ENCODE peak calls at places on chromosomes 11 and 22, in eight cellular contexts. One of them, this sample, is unnamed.

GRCh38 chr11:128691802-128692749 is 1.8 kb upstream of the FLI1 start:
- DNase-seq in endothelial cell of umbilical vein: peak
- DNase-seq in mesothelial cell of epicardium: no peak
- DNase-seq in Calu3: no peak
- DNase-seq in fibroblast of lung: no peak
- DNase-seq in astrocyte: no peak
- DNase-seq in osteocyte: no peak
- DNase-seq in choroid plexus epithelial cell: no peak
- DNase-seq in this sample: no peak

GRCh38 chr11:117535201-117535869 is 207.7 kb downstream of the CEP164 start:
- DNase-seq in choroid plexus epithelial cell: no peak
- DNase-seq in fibroblast of lung: no peak
- DNase-seq in osteocyte: no peak
- DNase-seq in mesothelial cell of epicardium: no peak
- DNase-seq in endothelial cell of umbilical vein: no peak
- DNase-seq in Calu3: peak
- DNase-seq in astrocyte: no peak
- DNase-seq in this sample: no peak

GRCh38 chr11:15941206-15941770 is 415.1 kb downstream of the SOX6 start:
- DNase-seq in endothelial cell of umbilical vein: peak
- DNase-seq in osteocyte: peak
- DNase-seq in mesothelial cell of epicardium: no peak
- DNase-seq in astrocyte: peak
- DNase-seq in choroid plexus epithelial cell: peak
- DNase-seq in fibroblast of lung: peak
- DNase-seq in Calu3: no peak
- DNase-seq in this sample: no peak

GRCh38 chr11:130839950-130840666 is 76.2 kb downstream of the SNX19 start:
- DNase-seq in endothelial cell of umbilical vein: no peak
- DNase-seq in Calu3: no peak
- DNase-seq in mesothelial cell of epicardium: no peak
- DNase-seq in fibroblast of lung: no peak
- DNase-seq in choroid plexus epithelial cell: peak
- DNase-seq in astrocyte: no peak
- DNase-seq in osteocyte: no peak
- DNase-seq in this sample: no peak

GRCh38 chr11:122978303-122978620 is 3.4 kb downstream of the BSX start:
- DNase-seq in endothelial cell of umbilical vein: no peak
- DNase-seq in mesothelial cell of epicardium: no peak
- DNase-seq in fibroblast of lung: no peak
- DNase-seq in Calu3: no peak
- DNase-seq in choroid plexus epithelial cell: no peak
- DNase-seq in osteocyte: no peak
- DNase-seq in astrocyte: no peak
- DNase-seq in this sample: no peak

GRCh38 chr11:12159351-12160099 is 49.1 kb downstream of the MICAL2 start:
- DNase-seq in choroid plexus epithelial cell: peak
- DNase-seq in fibroblast of lung: peak
- DNase-seq in osteocyte: no peak
- DNase-seq in astrocyte: peak
- DNase-seq in Calu3: no peak
- DNase-seq in mesothelial cell of epicardium: no peak
- DNase-seq in endothelial cell of umbilical vein: peak
- DNase-seq in this sample: no peak

GRCh38 chr22:29780220-29780619 is 13.1 kb downstream of the UQCR10 start:
- DNase-seq in astrocyte: no peak
- DNase-seq in mesothelial cell of epicardium: no peak
- DNase-seq in endothelial cell of umbilical vein: no peak
- DNase-seq in fibroblast of lung: no peak
- DNase-seq in Calu3: no peak
- DNase-seq in choroid plexus epithelial cell: no peak
- DNase-seq in osteocyte: no peak
- DNase-seq in this sample: no peak

GRCh38 chr22:26461188-26461810 is 22.3 kb downstream of the HPS4 start:
- DNase-seq in mesothelial cell of epicardium: no peak
- DNase-seq in choroid plexus epithelial cell: peak
- DNase-seq in osteocyte: no peak
- DNase-seq in fibroblast of lung: no peak
- DNase-seq in endothelial cell of umbilical vein: peak
- DNase-seq in astrocyte: no peak
- DNase-seq in Calu3: peak
- DNase-seq in this sample: peak

GRCh38 chr11:118079507-118079906 is 2.6 kb downstream of the TMPRSS4 start:
- DNase-seq in mesothelial cell of epicardium: no peak
- DNase-seq in choroid plexus epithelial cell: no peak
- DNase-seq in Calu3: no peak
- DNase-seq in fibroblast of lung: no peak
- DNase-seq in endothelial cell of umbilical vein: no peak
- DNase-seq in osteocyte: no peak
- DNase-seq in astrocyte: no peak
- DNase-seq in this sample: no peak

GRCh38 chr11:71079795-71080194 is 172.6 kb downstream of the SHANK2 start:
- DNase-seq in mesothelial cell of epicardium: no peak
- DNase-seq in astrocyte: no peak
- DNase-seq in Calu3: no peak
- DNase-seq in endothelial cell of umbilical vein: no peak
- DNase-seq in choroid plexus epithelial cell: no peak
- DNase-seq in fibroblast of lung: no peak
- DNase-seq in osteocyte: no peak
- DNase-seq in this sample: no peak

GRCh38 chr11:71076021-71076420 is 176.4 kb downstream of the SHANK2 start:
- DNase-seq in Calu3: no peak
- DNase-seq in osteocyte: no peak
- DNase-seq in endothelial cell of umbilical vein: no peak
- DNase-seq in fibroblast of lung: no peak
- DNase-seq in mesothelial cell of epicardium: no peak
- DNase-seq in astrocyte: no peak
- DNase-seq in choroid plexus epithelial cell: no peak
- DNase-seq in this sample: no peak

GRCh38 chr11:71078482-71078881 is 173.9 kb downstream of the SHANK2 start:
- DNase-seq in osteocyte: no peak
- DNase-seq in mesothelial cell of epicardium: no peak
- DNase-seq in choroid plexus epithelial cell: no peak
- DNase-seq in Calu3: no peak
- DNase-seq in endothelial cell of umbilical vein: no peak
- DNase-seq in fibroblast of lung: no peak
- DNase-seq in astrocyte: no peak
- DNase-seq in this sample: no peak

GRCh38 chr11:71075116-71075720 is 177.2 kb downstream of the SHANK2 start:
- DNase-seq in endothelial cell of umbilical vein: no peak
- DNase-seq in Calu3: no peak
- DNase-seq in osteocyte: no peak
- DNase-seq in choroid plexus epithelial cell: no peak
- DNase-seq in fibroblast of lung: no peak
- DNase-seq in mesothelial cell of epicardium: no peak
- DNase-seq in astrocyte: no peak
- DNase-seq in this sample: no peak

DNA sequence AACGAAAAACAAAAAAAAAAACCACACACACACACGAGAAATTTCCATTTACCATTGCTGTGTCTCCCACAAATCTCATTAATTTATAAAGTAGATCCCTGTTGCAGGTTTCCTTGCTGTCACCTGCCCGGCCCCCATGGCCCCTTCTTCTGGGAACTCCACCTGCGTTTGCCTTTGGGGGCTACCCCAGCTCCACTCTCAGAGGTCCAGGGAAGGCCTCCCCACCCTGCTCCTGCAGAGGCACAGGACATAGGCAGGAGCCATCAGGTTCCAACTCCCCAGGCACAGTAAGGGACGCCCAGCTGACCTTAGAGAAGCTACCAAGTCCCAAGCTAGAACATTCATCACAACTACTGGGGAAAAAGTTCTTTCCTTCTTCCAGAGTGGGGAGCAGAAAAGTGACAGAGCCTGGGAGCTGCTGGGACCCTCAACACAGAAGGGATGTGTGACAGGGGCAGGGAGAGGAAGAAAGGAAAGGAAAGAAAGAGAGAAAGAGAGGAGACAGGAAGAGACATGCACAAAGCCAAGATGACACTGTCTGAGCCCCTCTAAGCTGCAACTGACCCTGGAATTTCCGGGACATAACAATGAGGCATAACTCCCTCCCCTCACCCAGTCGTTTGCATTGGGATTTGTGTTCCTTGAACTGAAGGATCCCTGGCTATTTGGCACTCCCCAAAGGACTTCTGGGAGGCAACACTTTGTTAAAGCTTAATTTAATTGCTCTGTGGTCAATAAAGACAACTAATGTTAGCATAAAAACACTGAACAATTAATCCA is 175.7 kb downstream of the SHANK2 start:
- DNase-seq in mesothelial cell of epicardium: no peak
- DNase-seq in Calu3: no peak
- DNase-seq in choroid plexus epithelial cell: no peak
- DNase-seq in fibroblast of lung: no peak
- DNase-seq in osteocyte: no peak
- DNase-seq in astrocyte: no peak
- DNase-seq in endothelial cell of umbilical vein: no peak
- DNase-seq in this sample: no peak
- TF ChIP-seq CTCF in mesothelial cell of epicardium: no peak
- TF ChIP-seq CTCF in Calu3: no peak
- TF ChIP-seq CTCF in choroid plexus epithelial cell: no peak
- TF ChIP-seq CTCF in fibroblast of lung: no peak
- TF ChIP-seq CTCF in osteocyte: no peak
- TF ChIP-seq CTCF in astrocyte: no peak
- TF ChIP-seq CTCF in endothelial cell of umbilical vein: no peak
- TF ChIP-seq CTCF in this sample: no peak

GRCh38 chr11:45688472-45689033 is 23.1 kb upstream of the CHST1 start:
- DNase-seq in mesothelial cell of epicardium: no peak
- DNase-seq in osteocyte: no peak
- DNase-seq in fibroblast of lung: no peak
- DNase-seq in endothelial cell of umbilical vein: no peak
- DNase-seq in choroid plexus epithelial cell: no peak
- DNase-seq in astrocyte: no peak
- DNase-seq in Calu3: no peak
- DNase-seq in this sample: no peak

GRCh38 chr11:45687836-45688235 is 22.4 kb upstream of the CHST1 start:
- DNase-seq in choroid plexus epithelial cell: no peak
- DNase-seq in fibroblast of lung: no peak
- DNase-seq in osteocyte: no peak
- DNase-seq in Calu3: no peak
- DNase-seq in astrocyte: no peak
- DNase-seq in mesothelial cell of epicardium: no peak
- DNase-seq in endothelial cell of umbilical vein: no peak
- DNase-seq in this sample: no peak

DNA sequence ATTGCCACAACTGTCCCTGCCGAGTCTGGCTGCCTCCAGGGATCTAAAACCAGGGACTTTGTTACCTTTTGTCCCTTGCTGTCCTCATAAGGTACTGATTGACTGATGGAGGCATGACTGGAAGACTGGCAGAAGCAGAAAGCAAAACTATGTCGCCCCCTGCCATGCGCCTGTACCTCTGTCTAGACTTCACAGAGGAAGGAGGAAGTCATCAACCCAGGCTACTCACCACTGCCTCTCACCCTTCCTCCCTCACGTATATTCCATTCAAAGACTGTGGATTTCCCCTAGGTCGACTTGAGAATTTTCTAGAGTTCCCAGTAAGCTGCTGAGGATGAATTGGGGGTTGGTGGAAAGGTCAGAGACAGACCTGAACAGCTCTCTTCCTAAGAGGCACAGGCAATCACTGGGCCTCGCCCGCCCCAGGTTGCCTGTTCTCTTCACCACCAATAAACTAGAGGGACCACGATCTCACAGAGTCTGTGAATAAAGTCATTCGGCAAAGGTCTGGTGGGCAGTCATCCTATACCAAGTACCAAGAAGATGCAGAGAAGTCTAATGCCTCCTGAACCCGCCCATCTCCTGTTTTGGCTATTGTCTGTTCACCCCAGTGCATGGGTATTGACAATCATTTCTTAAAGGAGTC is 27.5 kb upstream of the CHST1 start:
- DNase-seq in astrocyte: no peak
- DNase-seq in mesothelial cell of epicardium: no peak
- DNase-seq in endothelial cell of umbilical vein: no peak
- DNase-seq in fibroblast of lung: no peak
- DNase-seq in osteocyte: no peak
- DNase-seq in Calu3: no peak
- DNase-seq in choroid plexus epithelial cell: no peak
- DNase-seq in this sample: no peak
- TF ChIP-seq CTCF in astrocyte: no peak
- TF ChIP-seq CTCF in mesothelial cell of epicardium: no peak
- TF ChIP-seq CTCF in endothelial cell of umbilical vein: no peak
- TF ChIP-seq CTCF in fibroblast of lung: no peak
- TF ChIP-seq CTCF in osteocyte: no peak
- TF ChIP-seq CTCF in Calu3: no peak
- TF ChIP-seq CTCF in choroid plexus epithelial cell: no peak
- TF ChIP-seq CTCF in this sample: no peak

GRCh38 chr22:19431641-19432091 is at the start of gene HIRA:
- DNase-seq in Calu3: peak
- DNase-seq in astrocyte: peak
- DNase-seq in endothelial cell of umbilical vein: peak
- DNase-seq in osteocyte: peak
- DNase-seq in choroid plexus epithelial cell: peak
- DNase-seq in mesothelial cell of epicardium: peak
- DNase-seq in fibroblast of lung: peak
- DNase-seq in this sample: peak

GRCh38 chr22:19434829-19435580 is 2.7 kb downstream of the MRPL40 start:
- DNase-seq in fibroblast of lung: no peak
- DNase-seq in choroid plexus epithelial cell: no peak
- DNase-seq in osteocyte: no peak
- DNase-seq in Calu3: no peak
- DNase-seq in astrocyte: no peak
- DNase-seq in mesothelial cell of epicardium: no peak
- DNase-seq in endothelial cell of umbilical vein: no peak
- DNase-seq in this sample: no peak

GRCh38 chr22:19429950-19430889 is 1.3 kb downstream of the HIRA start:
- DNase-seq in fibroblast of lung: peak
- DNase-seq in osteocyte: no peak
- DNase-seq in endothelial cell of umbilical vein: peak
- DNase-seq in astrocyte: peak
- DNase-seq in Calu3: no peak
- DNase-seq in mesothelial cell of epicardium: no peak
- DNase-seq in choroid plexus epithelial cell: peak
- DNase-seq in this sample: no peak

GRCh38 chr22:19430890-19431541 is 517 bp downstream of the HIRA start:
- DNase-seq in Calu3: peak
- DNase-seq in choroid plexus epithelial cell: peak
- DNase-seq in mesothelial cell of epicardium: no peak
- DNase-seq in osteocyte: no peak
- DNase-seq in astrocyte: no peak
- DNase-seq in fibroblast of lung: peak
- DNase-seq in endothelial cell of umbilical vein: peak
- DNase-seq in this sample: peak

GRCh38 chr22:19432092-19432844 is at the start of gene MRPL40:
- DNase-seq in mesothelial cell of epicardium: peak
- DNase-seq in Calu3: peak
- DNase-seq in astrocyte: peak
- DNase-seq in fibroblast of lung: peak
- DNase-seq in endothelial cell of umbilical vein: peak
- DNase-seq in choroid plexus epithelial cell: peak
- DNase-seq in osteocyte: peak
- DNase-seq in this sample: peak
- TF ChIP-seq CTCF in mesothelial cell of epicardium: no peak
- TF ChIP-seq CTCF in Calu3: no peak
- TF ChIP-seq CTCF in astrocyte: no peak
- TF ChIP-seq CTCF in fibroblast of lung: no peak
- TF ChIP-seq CTCF in endothelial cell of umbilical vein: no peak
- TF ChIP-seq CTCF in choroid plexus epithelial cell: no peak
- TF ChIP-seq CTCF in osteocyte: no peak
- TF ChIP-seq CTCF in this sample: no peak

DNA sequence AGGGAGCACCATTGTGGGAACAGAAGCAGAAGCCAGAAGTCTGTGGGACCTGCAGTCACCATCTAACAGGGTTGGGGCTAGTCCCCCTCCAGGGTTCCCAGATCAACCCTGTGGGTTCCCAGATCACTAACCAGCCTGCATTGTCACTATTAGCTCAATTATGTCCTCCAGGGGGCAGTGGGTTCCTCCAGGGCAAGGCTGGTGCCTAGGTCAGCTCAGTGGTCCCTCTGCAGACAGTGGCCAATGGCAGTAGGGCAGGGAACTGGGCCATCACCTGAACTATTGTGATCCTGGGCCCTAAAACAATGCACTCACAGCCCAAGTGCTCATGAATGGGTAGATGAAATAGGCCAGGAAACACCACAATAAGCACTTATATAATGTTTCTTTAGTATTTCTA is 18.8 kb upstream of the PRSS23 start:
- DNase-seq in astrocyte: no peak
- DNase-seq in osteocyte: no peak
- DNase-seq in mesothelial cell of epicardium: no peak
- DNase-seq in endothelial cell of umbilical vein: no peak
- DNase-seq in fibroblast of lung: no peak
- DNase-seq in Calu3: no peak
- DNase-seq in choroid plexus epithelial cell: no peak
- DNase-seq in this sample: no peak
- TF ChIP-seq CTCF in astrocyte: no peak
- TF ChIP-seq CTCF in osteocyte: no peak
- TF ChIP-seq CTCF in mesothelial cell of epicardium: no peak
- TF ChIP-seq CTCF in endothelial cell of umbilical vein: no peak
- TF ChIP-seq CTCF in fibroblast of lung: no peak
- TF ChIP-seq CTCF in Calu3: no peak
- TF ChIP-seq CTCF in choroid plexus epithelial cell: no peak
- TF ChIP-seq CTCF in this sample: no peak

This sample was measured in activated B cell treated with CpG ODN at 0.5 μM for 24 hours.